ENCODE peak calls at places on chromosomes 12 and 14, in five cellular contexts. B is ascending aorta, T is cardiac fibroblast, J is fibroblast of mammary gland, K is neural progenitor cell. S is an unnamed sample.

GRCh38 chr12:100926669-100927248 is 132.2 kb downstream of the ANO4 start:
- DNase-seq in B (no peak), T (peak; percentile 46), J (peak; percentile 35), K (peak; percentile 84), S (no peak)

GRCh38 chr12:91155990-91156389 is 26.6 kb downstream of the DCN start:
- DNase-seq in B (no peak), T (no peak), J (no peak), K (no peak), S (no peak)

GRCh38 chr14:63547798-63548335 is 4.7 kb upstream of the PPP2R5E start:
- DNase-seq in B (no peak), T (no peak), J (no peak), K (no peak), S (no peak)

GRCh38 chr12:76026643-76027063 is 4.9 kb downstream of the PHLDA1 start:
- DNase-seq in B (no peak), T (peak; percentile 86), J (peak; percentile 83), K (no peak), S (no peak)

GRCh38 chr14:105853089-105853906 is 326.9 kb downstream of the TMEM121 start:
- DNase-seq in B (peak; percentile 39), T (no peak), J (no peak), K (no peak), S (no peak)

GRCh38 chr14:68270342-68270741 is 450.8 kb downstream of the RAD51B start:
- DNase-seq in B (no peak), T (no peak), J (no peak), K (no peak), S (no peak)

GRCh38 chr12:65472079-65472478 is 193.6 kb downstream of the MSRB3 start:
- DNase-seq in B (no peak), T (no peak), J (no peak), K (no peak), S (no peak)

GRCh38 chr12:109111775-109112491 is 4.5 kb upstream of the ACACB start:
- DNase-seq in B (peak; percentile 82), T (peak; percentile 71), J (peak; percentile 63), K (peak; percentile 63), S (peak; percentile 93)

GRCh38 chr12:55188974-55189556 is 31.8 kb upstream of the OR10A7 start:
- DNase-seq in B (no peak), T (peak; percentile 85), J (peak; percentile 80), K (peak; percentile 80), S (no peak)

GRCh38 chr14:73724696-73725095 is 10.5 kb upstream of the PNMA1 start:
- DNase-seq in B (no peak), T (no peak), J (no peak), K (no peak), S (no peak)
- H3K4me3 ChIP-seq in B (no peak overlapping the region), T (no peak overlapping the region), J (no peak overlapping the region), K (no peak overlapping the region), S (no peak overlapping the region)

GRCh38 chr12:57460457-57461325 is 1.1 kb downstream of the GLI1 start:
- DNase-seq in B (no peak), T (no peak), J (no peak), K (peak; percentile 96), S (no peak)
- TF ChIP-seq CTCF in B (no peak), T (no peak), J (no peak), K (peak; percentile 35), S (no peak)

GRCh38 chr14:103108749-103109207 is 14.3 kb downstream of the EXOC3L4 start:
- DNase-seq in B (no peak), T (peak; percentile 29), J (peak; percentile 54), K (no peak), S (no peak)

GRCh38 chr14:103111297-103111981 is 11.8 kb upstream of the TNFAIP2 start:
- DNase-seq in B (no peak), T (no peak), J (no peak), K (no peak), S (no peak)

GRCh38 chr14:103112488-103113243 is 10.6 kb upstream of the TNFAIP2 start:
- DNase-seq in B (no peak), T (no peak), J (no peak), K (no peak), S (no peak)

GRCh38 chr14:103109789-103110415 is 13.4 kb upstream of the TNFAIP2 start:
- DNase-seq in B (no peak), T (peak; percentile 71), J (peak; percentile 81), K (peak; percentile 59), S (no peak)

DNA sequence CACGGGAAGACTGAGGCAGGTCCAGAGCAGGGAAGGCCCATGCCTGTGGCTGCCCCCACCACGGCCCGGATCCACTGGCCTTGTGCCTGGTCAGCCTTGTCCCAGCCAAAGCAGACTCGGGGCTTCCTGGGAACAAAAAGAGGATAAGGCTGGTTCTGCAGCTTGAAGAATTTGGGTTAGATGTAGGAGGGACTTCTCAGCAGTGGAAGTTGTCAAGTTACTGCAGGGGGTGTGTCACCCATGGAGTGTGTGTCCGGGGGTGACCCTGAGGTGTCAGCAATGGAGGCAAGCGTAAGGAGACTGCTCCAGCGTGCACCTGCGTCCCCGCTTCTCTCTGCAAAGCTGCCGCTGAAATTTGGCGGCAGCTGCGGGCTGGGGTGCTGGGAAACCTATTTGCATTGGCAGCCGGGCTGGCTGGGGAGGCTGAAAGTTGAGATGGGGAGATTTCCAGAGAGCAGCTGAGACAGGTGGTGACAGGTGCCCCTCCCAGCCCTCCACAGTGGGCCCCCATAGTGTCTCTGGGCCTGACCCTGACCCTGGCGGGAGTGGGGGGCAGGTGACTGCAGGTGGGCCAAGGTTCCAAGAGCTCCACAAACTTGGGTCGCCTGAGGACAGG is 12.5 kb upstream of the TNFAIP2 start:
- DNase-seq in B (no peak), T (peak; percentile 52), J (no peak), K (no peak), S (no peak)
- H3K4me3 ChIP-seq in B (no peak overlapping the region), T (no peak overlapping the region), J (no peak overlapping the region), K (no peak overlapping the region), S (no peak overlapping the region)

DNA sequence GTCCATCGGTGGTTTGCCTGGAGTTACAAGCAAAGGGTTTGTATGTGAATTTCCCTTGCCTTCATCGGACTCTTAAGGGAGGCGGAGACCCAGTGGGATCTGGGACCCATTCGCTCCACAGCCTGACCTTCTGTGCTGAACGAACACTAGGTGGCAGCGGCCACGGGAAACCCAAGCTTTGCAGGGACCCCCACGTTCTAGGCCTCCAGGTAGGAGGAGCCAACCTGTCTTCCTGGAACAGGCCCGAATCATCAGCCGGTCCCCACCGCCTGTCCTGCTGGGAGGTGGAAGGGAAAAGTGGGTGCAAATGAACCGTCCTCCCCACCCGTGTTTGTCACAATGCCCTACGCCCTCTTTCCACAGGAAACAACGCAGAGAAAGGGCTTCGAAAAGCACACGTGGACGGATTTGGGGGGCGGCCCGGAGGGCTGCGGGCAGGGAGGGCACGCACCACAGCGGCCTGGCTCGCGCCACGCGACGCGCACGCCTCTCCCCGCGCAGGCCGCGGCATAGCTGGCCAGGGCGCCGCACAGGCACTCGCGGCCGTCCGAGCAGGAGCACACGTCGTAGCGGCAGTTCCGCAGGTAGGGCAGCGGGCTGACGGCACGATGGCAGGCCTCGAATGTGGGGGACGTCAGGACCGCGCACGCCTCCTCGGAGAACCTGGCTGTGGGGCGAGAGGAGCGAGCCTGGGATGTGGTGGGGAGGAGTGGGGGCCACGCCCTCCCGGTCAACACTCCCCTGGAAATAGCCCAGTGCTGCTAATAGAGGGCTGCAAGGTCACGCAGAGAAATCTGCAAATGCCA is 67.9 kb downstream of the VWF start:
- DNase-seq in B (no peak), T (no peak), J (no peak), K (peak; percentile 67), S (no peak)
- TF ChIP-seq CTCF in B (no peak), T (peak; percentile 19), J (peak; percentile 28), K (peak; percentile 51), S (no peak)

GRCh38 chr12:1595690-1596347 is 1.4 kb upstream of the FBXL14 start:
- DNase-seq in B (no peak), T (no peak), J (peak; percentile 64), K (no peak), S (no peak)
- H3K4me3 ChIP-seq in B (peak overlapping the region; percentile 95), T (peak overlapping the region; percentile 71), J (no peak overlapping the region), K (peak overlapping the region; percentile 86), S (no peak overlapping the region)

S was measured in lower leg skin.